ENCODE peak calls at places on chromosome 15, in seven cellular contexts. Y is body of pancreas, Q is astrocyte, V is transverse colon, K is neural progenitor cell, N is AG09309, W is brain microvascular endothelial cell. G is an unnamed sample.

GRCh38 chr15:65409284-65409631 is 13.5 kb downstream of the IGDCC4 start:
- DNase-seq in W (peak), Y (no peak), V (no peak), N (peak), K (no peak), Q (peak), G (peak)

GRCh38 chr15:75347222-75348033 is 589 bp downstream of the NEIL1 start:
- DNase-seq in K (peak), V (peak), Y (peak), W (no peak), N (no peak), Q (no peak), G (no peak)

GRCh38 chr15:51771773-51772172 is 20.4 kb downstream of the TMOD2 start:
- DNase-seq in V (no peak), W (no peak), Y (no peak), N (no peak), Q (no peak), K (no peak), G (no peak)

GRCh38 chr15:94231728-94232086 is 346 bp downstream of the MCTP2 start:
- DNase-seq in W (no peak), K (peak), Q (no peak), Y (no peak), V (peak), N (no peak), G (no peak)

GRCh38 chr15:47652853-47653243 is 64.5 kb upstream of the SEMA6D start:
- DNase-seq in W (no peak), Y (no peak), N (no peak), V (no peak), K (no peak), Q (no peak), G (no peak)

GRCh38 chr15:67019886-67020520 is 45.4 kb upstream of the SMAD3 start:
- DNase-seq in Y (no peak), Q (no peak), W (no peak), N (no peak), V (no peak), K (no peak), G (no peak)

GRCh38 chr15:23014394-23015000 is 24.9 kb downstream of the TUBGCP5 start:
- DNase-seq in K (no peak), V (no peak), N (no peak), Q (no peak), Y (no peak), W (no peak), G (no peak)

GRCh38 chr15:42819781-42820180 is 82.9 kb upstream of the CDAN1 start:
- DNase-seq in Y (no peak), N (no peak), Q (no peak), K (no peak), V (no peak), W (no peak), G (peak)

GRCh38 chr15:83106994-83107840 is at the start of gene TM6SF1:
- DNase-seq in N (no peak), Y (no peak), V (no peak), Q (no peak), K (peak), W (no peak), G (no peak)

GRCh38 chr15:47409601-47410000 is 307.7 kb upstream of the SEMA6D start:
- DNase-seq in W (no peak), Q (no peak), V (no peak), N (no peak), Y (no peak), K (no peak), G (peak)

GRCh38 chr15:23642413-23643044 is 5.1 kb downstream of the MAGEL2 start:
- DNase-seq in N (peak), K (peak), Y (peak), W (peak), V (peak), Q (peak), G (peak)

GRCh38 chr15:39248204-39248603 is 332.7 kb upstream of the THBS1 start:
- DNase-seq in W (peak), Y (peak), Q (peak), K (no peak), N (peak), V (no peak), G (peak)

GRCh38 chr15:49987198-49987785 is 131.7 kb downstream of the ATP8B4 start:
- DNase-seq in N (no peak), Y (no peak), W (no peak), V (no peak), K (no peak), Q (no peak), G (peak)

GRCh38 chr15:69403611-69404010 is 10.5 kb upstream of the KIF23 start:
- DNase-seq in W (peak), V (no peak), N (peak), Q (peak), Y (no peak), K (no peak), G (peak)

GRCh38 chr15:75195766-75196241 is 5.9 kb upstream of the C15orf39 start:
- DNase-seq in Q (no peak), K (peak), N (no peak), W (no peak), Y (no peak), V (no peak), G (no peak)

GRCh38 chr15:67571643-67572415 is 29.3 kb downstream of the MAP2K5 start:
- DNase-seq in V (peak), N (no peak), Q (no peak), K (no peak), W (no peak), Y (no peak), G (no peak)

GRCh38 chr15:90530250-90531051 is 728 bp downstream of the CRTC3 start:
- DNase-seq in K (peak), W (no peak), N (no peak), Q (peak), Y (peak), V (peak), G (peak)

GRCh38 chr15:45611305-45611704 is 23.5 kb upstream of the SQOR start:
- DNase-seq in W (no peak), N (no peak), Y (no peak), V (no peak), Q (no peak), K (peak), G (no peak)

GRCh38 chr15:75721923-75722870 is 9.5 kb upstream of the CSPG4 start:
- DNase-seq in V (no peak), Q (no peak), W (no peak), N (no peak), Y (no peak), K (no peak), G (no peak)

GRCh38 chr15:77797270-77797669 is 164.6 kb upstream of the LINGO1 start:
- DNase-seq in W (no peak), Y (no peak), N (no peak), V (peak), Q (no peak), K (no peak), G (no peak)

GRCh38 chr15:31361764-31362120 is 35.1 kb downstream of the KLF13 start:
- DNase-seq in Q (no peak), N (no peak), V (no peak), K (peak), Y (no peak), W (no peak), G (no peak)

GRCh38 chr15:67146214-67146613 is 80.8 kb downstream of the SMAD3 start:
- DNase-seq in K (no peak), V (peak), Q (peak), N (no peak), Y (peak), W (peak), G (peak)

GRCh38 chr15:33608714-33609113 is 297.9 kb downstream of the RYR3 start:
- DNase-seq in Y (no peak), V (no peak), Q (no peak), N (no peak), K (peak), W (peak), G (no peak)

GRCh38 chr15:76285241-76285825 is 25.9 kb downstream of the ETFA start:
- DNase-seq in K (no peak), N (no peak), V (no peak), Q (no peak), W (peak), Y (no peak), G (peak)

GRCh38 chr15:70521576-70522322 is 241.6 kb downstream of the UACA start:
- DNase-seq in N (no peak), Q (no peak), Y (no peak), W (no peak), K (no peak), V (no peak), G (no peak)

GRCh38 chr15:38899300-38899699 is 334.7 kb upstream of the RASGRP1 start:
- DNase-seq in N (no peak), V (no peak), W (no peak), Q (peak), Y (no peak), K (no peak), G (no peak)

GRCh38 chr15:73979636-73980035 is 12.5 kb downstream of the STOML1 start:
- DNase-seq in W (no peak), V (no peak), Y (no peak), K (no peak), N (no peak), Q (no peak), G (no peak)

GRCh38 chr15:47731230-47731629 is 13.9 kb downstream of the SEMA6D start:
- DNase-seq in W (no peak), K (no peak), Y (no peak), V (no peak), Q (no peak), N (no peak), G (no peak)

GRCh38 chr15:57652481-57652880 is 54.0 kb upstream of the POLR2M start:
- DNase-seq in K (no peak), Y (no peak), Q (no peak), W (no peak), V (no peak), N (no peak), G (no peak)

GRCh38 chr15:60340207-60340921 is 57.4 kb downstream of the ANXA2 start:
- DNase-seq in W (peak), V (no peak), N (no peak), K (no peak), Y (no peak), Q (no peak), G (peak)

GRCh38 chr15:56467626-56468025 is 2.7 kb upstream of the MNS1 start:
- DNase-seq in N (no peak), V (no peak), Q (no peak), W (no peak), K (no peak), Y (no peak), G (no peak)

GRCh38 chr15:51750186-51750585 is 1.2 kb upstream of the TMOD2 start:
- DNase-seq in V (no peak), W (no peak), Y (no peak), N (no peak), K (no peak), Q (no peak), G (no peak)

GRCh38 chr15:68930268-68931022 is at the start of gene SPESP1:
- DNase-seq in W (peak), N (no peak), K (no peak), Q (peak), V (peak), Y (peak), G (peak)

GRCh38 chr15:56964182-56964581 is 45.7 kb downstream of the TCF12 start:
- DNase-seq in Q (peak), W (peak), Y (no peak), V (no peak), K (no peak), N (no peak), G (peak)

GRCh38 chr15:98779463-98780071 is 131.2 kb downstream of the IGF1R start:
- DNase-seq in V (peak), W (peak), K (peak), Y (peak), Q (no peak), N (no peak), G (peak)

GRCh38 chr15:49644364-49644794 is 23.5 kb downstream of the DTWD1 start:
- DNase-seq in Q (peak), Y (no peak), K (no peak), V (no peak), W (peak), N (no peak), G (no peak)

GRCh38 chr15:93703092-93703785 is 528.1 kb upstream of the MCTP2 start:
- DNase-seq in V (no peak), Y (no peak), Q (peak), W (no peak), N (no peak), K (no peak), G (no peak)

GRCh38 chr15:40436892-40437753 is 3.6 kb upstream of the BAHD1 start:
- DNase-seq in Q (no peak), W (no peak), V (no peak), K (peak), Y (no peak), N (no peak), G (no peak)
- H3K4me3 ChIP-seq in Q (no peak), W (no peak), V (no peak), K (peak), Y (no peak), N (peak), G (peak)

DNA sequence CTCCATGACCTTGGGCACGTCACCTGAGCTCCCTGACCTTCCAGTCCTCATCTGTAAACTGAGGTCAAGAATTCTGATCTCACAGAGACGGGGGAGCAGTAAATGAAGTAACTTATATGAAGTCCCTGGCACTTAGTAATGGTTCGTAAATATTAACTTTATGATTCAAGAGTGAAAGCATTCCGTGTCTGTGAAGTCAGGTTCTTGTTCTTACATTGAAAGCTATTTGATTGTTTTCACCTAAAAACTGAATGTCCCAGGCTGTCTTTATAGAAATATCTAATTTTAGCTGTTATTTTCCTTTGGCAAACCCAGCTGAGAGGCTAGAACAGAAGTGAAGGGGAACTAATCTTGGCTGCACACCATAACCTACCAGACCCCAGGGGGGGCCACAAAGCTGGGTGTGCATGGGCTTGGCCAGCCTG is 84.5 kb downstream of the CHSY1 start:
- DNase-seq in N (no peak), W (no peak), V (no peak), Q (peak), K (no peak), Y (no peak), G (no peak)
- TF ChIP-seq CTCF in N (no peak), W (peak), V (no peak), Q (no peak), K (no peak), Y (no peak), G (no peak)

DNA sequence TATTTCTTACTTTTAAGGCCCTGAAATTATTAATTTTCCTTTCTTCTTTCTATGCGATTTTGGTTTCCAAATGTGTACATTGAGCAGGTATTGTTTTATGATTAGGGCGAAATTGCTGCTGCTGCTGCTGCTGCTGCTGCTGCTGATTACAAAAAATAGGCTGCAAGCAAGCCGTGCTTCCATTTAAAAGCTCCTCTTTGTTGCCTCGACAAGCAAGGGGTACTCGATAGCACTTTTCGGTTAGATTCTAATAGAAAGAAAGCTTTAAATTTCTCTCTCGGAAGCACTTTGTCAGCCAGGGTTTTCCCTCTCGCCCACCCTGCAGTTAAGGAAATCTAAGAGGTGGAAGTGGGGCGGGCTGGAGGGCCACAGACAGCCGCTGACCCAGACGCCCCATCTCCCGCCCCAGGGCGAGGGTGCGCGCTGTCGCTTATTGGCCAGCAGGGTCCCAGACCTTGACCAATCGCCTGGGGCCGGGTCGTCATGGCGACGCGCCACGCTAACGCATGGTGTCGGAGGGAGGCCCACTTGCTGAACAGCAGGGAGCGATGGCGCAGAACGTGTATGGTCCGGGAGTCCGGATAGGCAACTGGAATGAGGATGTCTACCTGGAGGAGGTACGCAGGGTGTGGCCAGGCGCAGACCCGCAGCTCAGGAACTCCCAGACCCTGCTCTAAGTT is at the start of gene CFAP161:
- DNase-seq in W (peak), N (no peak), K (peak), Q (peak), V (peak), Y (peak), G (peak)
- H3K4me3 ChIP-seq in W (peak), N (peak), K (peak), Q (peak), V (no peak), Y (no peak), G (peak)

GRCh38 chr15:36897834-36898233 is 202.5 kb downstream of the MEIS2 start:
- DNase-seq in N (no peak), Y (no peak), K (peak), V (no peak), Q (no peak), W (no peak), G (no peak)

GRCh38 chr15:36896949-36897348 is 203.4 kb downstream of the MEIS2 start:
- DNase-seq in K (peak), N (no peak), W (no peak), V (no peak), Y (no peak), Q (no peak), G (no peak)

GRCh38 chr15:36899696-36900095 is 200.7 kb downstream of the MEIS2 start:
- DNase-seq in K (no peak), W (no peak), V (no peak), Q (no peak), Y (no peak), N (no peak), G (peak)

GRCh38 chr15:36898522-36899126 is 201.7 kb downstream of the MEIS2 start:
- DNase-seq in W (no peak), Q (no peak), K (peak), Y (no peak), V (no peak), N (no peak), G (no peak)

GRCh38 chr15:36894062-36894461 is 206.3 kb downstream of the MEIS2 start:
- DNase-seq in W (no peak), Y (no peak), N (no peak), Q (no peak), K (no peak), V (no peak), G (no peak)
- TF ChIP-seq CTCF in W (no peak), Y (no peak), N (no peak), Q (no peak), K (no peak), V (no peak), G (no peak)

GRCh38 chr15:40747685-40748631 is 7.1 kb downstream of the RMDN3 start:
- DNase-seq in W (no peak), K (no peak), Y (no peak), Q (no peak), N (no peak), V (no peak), G (no peak)
- H3K4me3 ChIP-seq in W (no peak), K (no peak), Y (no peak), Q (no peak), N (no peak), V (no peak), G (no peak)

GRCh38 chr15:63503739-63504246 is 600 bp upstream of the USP3 start:
- DNase-seq in K (no peak), N (no peak), Y (peak), V (peak), W (peak), Q (peak), G (peak)
- TF ChIP-seq CTCF in K (no peak), N (no peak), Y (no peak), V (no peak), W (no peak), Q (no peak), G (no peak)

GRCh38 chr15:26889298-26889898 is 22.5 kb downstream of the GABRA5 start:
- DNase-seq in Y (peak), V (peak), W (peak), N (peak), K (peak), Q (peak), G (peak)
- H3K4me3 ChIP-seq in Y (no peak), V (no peak), W (no peak), N (no peak), K (no peak), Q (no peak), G (no peak)